ENCODE peak calls at places on chromosomes 4 and X, in ten cellular contexts. Z, Q, C, H, X, J, D, E, Y and B are unnamed samples.

GRCh38 chr4:147899512-147899911 is 167.6 kb downstream of the ARHGAP10 start:
- DNase-seq in Q (peak; percentile 48), H (no peak), X (no peak), C (no peak), D (peak; percentile 59), Y (no peak), E (no peak), Z (no peak), J (no peak), B (no peak)

GRCh38 chr4:157521916-157522315 is 301.4 kb downstream of the GRIA2 start:
- DNase-seq in E (no peak), Y (no peak), C (no peak), J (no peak), Q (no peak), H (no peak), D (no peak), Z (no peak), X (peak; percentile 28), B (peak; percentile 18)

GRCh38 chrX:2449135-2449886 is 51.5 kb downstream of the DHRSX start:
- DNase-seq in C (no peak), E (peak; percentile 3), D (no peak), X (no peak), H (no peak), Y (no peak), Q (no peak), J (no peak), Z (no peak), B (no peak)

GRCh38 chrX:1481636-1482529 is 29.2 kb upstream of the ASMTL start:
- DNase-seq in Y (no peak), Q (peak; percentile 82), E (peak; percentile 31), C (peak; percentile 2), X (peak; percentile 72), D (peak; percentile 76), J (peak; percentile 79), Z (peak; percentile 49), H (peak; percentile 68), B (peak; percentile 34)

GRCh38 chrX:22087158-22087557 is 55.0 kb downstream of the PHEX start:
- DNase-seq in Y (no peak), H (no peak), Z (no peak), J (no peak), D (no peak), E (no peak), Q (no peak), X (no peak), C (no peak), B (no peak)

GRCh38 chr4:8077181-8078108 is 81.2 kb downstream of the ABLIM2 start:
- DNase-seq in Y (no peak), D (no peak), Z (no peak), J (no peak), E (peak; percentile 53), Q (no peak), H (no peak), C (no peak), X (no peak), B (no peak)

GRCh38 chr4:99087887-99088484 is 602 bp downstream of the ADH5 start:
- DNase-seq in E (no peak), C (peak; percentile 14), X (peak; percentile 62), Z (no peak), Y (peak; percentile 30), D (peak; percentile 79), H (peak; percentile 90), Q (peak; percentile 95), J (no peak), B (peak; percentile 70)

GRCh38 chr4:85708468-85708867 is 233.5 kb downstream of the ARHGAP24 start:
- DNase-seq in J (no peak), C (no peak), X (no peak), D (no peak), Q (no peak), Z (no peak), E (no peak), H (no peak), Y (no peak), B (no peak)

GRCh38 chr4:2578106-2578505 is 41.7 kb downstream of the FAM193A start:
- DNase-seq in E (no peak), X (no peak), Z (no peak), D (no peak), C (no peak), Q (no peak), J (no peak), Y (no peak), H (no peak), B (no peak)

GRCh38 chr4:161010227-161010626 is 1153.6 kb downstream of the FSTL5 start:
- DNase-seq in Z (no peak), H (no peak), Q (no peak), C (no peak), X (no peak), J (no peak), Y (no peak), E (no peak), D (no peak), B (no peak)

GRCh38 chrX:118631586-118631985 is 95.8 kb upstream of the IL13RA1 start:
- DNase-seq in E (no peak), J (no peak), C (no peak), Q (no peak), D (no peak), H (no peak), Y (no peak), X (no peak), Z (no peak), B (no peak)

GRCh38 chr4:107219681-107220080 is 183.6 kb upstream of the DKK2 start:
- DNase-seq in J (no peak), Y (no peak), Q (no peak), C (no peak), X (peak; percentile 38), D (peak; percentile 21), Z (no peak), E (no peak), H (no peak), B (peak; percentile 70)

GRCh38 chr4:10529891-10530786 is 72.9 kb upstream of the ZNF518B start:
- DNase-seq in D (no peak), Z (no peak), Q (no peak), Y (no peak), J (no peak), X (no peak), C (no peak), E (no peak), H (no peak), B (peak; percentile 34)

GRCh38 chr4:47640911-47641310 is 155.8 kb downstream of the ATP10D start:
- DNase-seq in Z (no peak), D (peak; percentile 46), H (peak; percentile 1), C (no peak), Q (peak; percentile 28), Y (no peak), J (no peak), X (peak; percentile 45), E (no peak), B (peak; percentile 22)

GRCh38 chrX:102637561-102637960 is 13.7 kb upstream of the GPRASP1 start:
- DNase-seq in E (no peak), H (no peak), J (no peak), X (no peak), D (no peak), C (no peak), Q (no peak), Z (no peak), Y (no peak), B (no peak)

GRCh38 chrX:10393899-10394298 is 226.5 kb downstream of the MID1 start:
- DNase-seq in Z (no peak), X (peak; percentile 7), Y (no peak), D (peak; percentile 10), J (no peak), H (peak; percentile 8), Q (no peak), E (no peak), C (no peak), B (no peak)

GRCh38 chr4:75107703-75108612 is 175.0 kb downstream of the PARM1 start:
- DNase-seq in C (peak; percentile 3), Y (no peak), Z (no peak), E (no peak), H (no peak), X (peak; percentile 1), Q (no peak), J (no peak), D (no peak), B (peak; percentile 42)

GRCh38 chr4:11397819-11398610 is 30.7 kb downstream of the HS3ST1 start:
- DNase-seq in E (no peak), C (no peak), H (no peak), D (no peak), X (no peak), Y (no peak), Q (no peak), Z (no peak), J (no peak), B (no peak)

GRCh38 chr4:159689526-159689925 is 586.6 kb downstream of the RAPGEF2 start:
- DNase-seq in Z (no peak), D (no peak), Q (no peak), C (no peak), J (no peak), Y (no peak), X (no peak), H (no peak), E (no peak), B (no peak)

GRCh38 chr4:78568640-78569261 is 17.2 kb downstream of the ANXA3 start:
- DNase-seq in Y (no peak), Z (no peak), X (no peak), H (no peak), E (no peak), Q (peak; percentile 50), J (no peak), D (no peak), C (no peak), B (peak; percentile 45)

GRCh38 chrX:69189972-69190371 is 24.7 kb upstream of the PJA1 start:
- DNase-seq in E (no peak), Y (no peak), Z (no peak), Q (no peak), D (no peak), C (no peak), X (no peak), H (no peak), J (no peak), B (no peak)

GRCh38 chr4:6971536-6972374 is 62.1 kb downstream of the TBC1D14 start:
- DNase-seq in C (no peak), J (no peak), E (no peak), D (no peak), H (no peak), Q (no peak), X (no peak), Z (no peak), Y (no peak), B (no peak)

GRCh38 chr4:22019676-22020075 is 71.1 kb upstream of the KCNIP4 start:
- DNase-seq in Z (no peak), C (no peak), D (no peak), X (peak; percentile 6), J (no peak), Q (peak; percentile 80), Y (no peak), E (no peak), H (no peak), B (peak; percentile 5)

GRCh38 chr4:134470544-134470943 is 269.0 kb upstream of the PABPC4L start:
- DNase-seq in X (peak; percentile 27), Z (no peak), D (no peak), E (no peak), J (no peak), C (no peak), Y (peak; percentile 1), Q (no peak), H (peak; percentile 55), B (no peak)